ENCODE peak calls at places on chromosomes 3 and 15, in five cellular contexts. One of them, this sample, is unnamed.

GRCh38 chr3:49614936-49615335 is 59.2 kb upstream of the APEH start:
- DNase-seq in H1: no peak
- DNase-seq in tibial artery: peak; percentile 17
- DNase-seq in sigmoid colon: no peak
- DNase-seq in right atrium auricular region: no peak
- DNase-seq in this sample: no peak

GRCh38 chr15:95825672-95826387 is 504.7 kb upstream of the NR2F2 start:
- DNase-seq in H1: no peak
- DNase-seq in tibial artery: no peak
- DNase-seq in sigmoid colon: no peak
- DNase-seq in right atrium auricular region: no peak
- DNase-seq in this sample: no peak

GRCh38 chr3:62919784-62920183 is 44.6 kb upstream of the CADPS start:
- DNase-seq in H1: no peak
- DNase-seq in tibial artery: no peak
- DNase-seq in sigmoid colon: no peak
- DNase-seq in right atrium auricular region: no peak
- DNase-seq in this sample: no peak

GRCh38 chr3:30435950-30436349 is 170.5 kb upstream of the TGFBR2 start:
- DNase-seq in H1: no peak
- DNase-seq in tibial artery: no peak
- DNase-seq in sigmoid colon: no peak
- DNase-seq in right atrium auricular region: no peak
- DNase-seq in this sample: no peak

GRCh38 chr3:57130426-57131209 is 34.5 kb downstream of the IL17RD start:
- DNase-seq in H1: peak; percentile 99
- DNase-seq in tibial artery: no peak
- DNase-seq in sigmoid colon: no peak
- DNase-seq in right atrium auricular region: no peak
- DNase-seq in this sample: peak; percentile 69

GRCh38 chr3:145536461-145536860 is 624.5 kb downstream of the PLOD2 start:
- DNase-seq in H1: no peak
- DNase-seq in tibial artery: no peak
- DNase-seq in sigmoid colon: no peak
- DNase-seq in right atrium auricular region: no peak
- DNase-seq in this sample: no peak

GRCh38 chr15:40069178-40070165 is 30.5 kb upstream of the SRP14 start:
- DNase-seq in H1: no peak
- DNase-seq in tibial artery: peak; percentile 99
- DNase-seq in sigmoid colon: peak; percentile 94
- DNase-seq in right atrium auricular region: peak; percentile 82
- DNase-seq in this sample: peak; percentile 95

GRCh38 chr3:115007966-115008365 is 139.1 kb downstream of the ZBTB20 start:
- DNase-seq in H1: no peak
- DNase-seq in tibial artery: no peak
- DNase-seq in sigmoid colon: no peak
- DNase-seq in right atrium auricular region: no peak
- DNase-seq in this sample: no peak

GRCh38 chr3:187263270-187263669 is 28.3 kb downstream of the MASP1 start:
- DNase-seq in H1: no peak
- DNase-seq in tibial artery: no peak
- DNase-seq in sigmoid colon: no peak
- DNase-seq in right atrium auricular region: no peak
- DNase-seq in this sample: peak; percentile 12

GRCh38 chr15:97995881-97996603 is 35.5 kb downstream of the ARRDC4 start:
- DNase-seq in H1: no peak
- DNase-seq in tibial artery: no peak
- DNase-seq in sigmoid colon: peak; percentile 74
- DNase-seq in right atrium auricular region: no peak
- DNase-seq in this sample: no peak

GRCh38 chr3:100970537-100970936 is 22.7 kb downstream of the ABI3BP start:
- DNase-seq in H1: no peak
- DNase-seq in tibial artery: no peak
- DNase-seq in sigmoid colon: no peak
- DNase-seq in right atrium auricular region: no peak
- DNase-seq in this sample: no peak

GRCh38 chr15:101641894-101642293 is 10.3 kb downstream of the TM2D3 start:
- DNase-seq in H1: no peak
- DNase-seq in tibial artery: no peak
- DNase-seq in sigmoid colon: no peak
- DNase-seq in right atrium auricular region: no peak
- DNase-seq in this sample: no peak

GRCh38 chr15:101646652-101647051 is 5.5 kb downstream of the TM2D3 start:
- DNase-seq in H1: no peak
- DNase-seq in tibial artery: no peak
- DNase-seq in sigmoid colon: no peak
- DNase-seq in right atrium auricular region: no peak
- DNase-seq in this sample: no peak

GRCh38 chr15:101637549-101638318 is 14.4 kb downstream of the TM2D3 start:
- DNase-seq in H1: no peak
- DNase-seq in tibial artery: no peak
- DNase-seq in sigmoid colon: no peak
- DNase-seq in right atrium auricular region: no peak
- DNase-seq in this sample: no peak

GRCh38 chr15:101641134-101641764 is 10.9 kb downstream of the TM2D3 start:
- DNase-seq in H1: no peak
- DNase-seq in tibial artery: peak; percentile 72
- DNase-seq in sigmoid colon: peak; percentile 77
- DNase-seq in right atrium auricular region: peak; percentile 83
- DNase-seq in this sample: no peak

DNA sequence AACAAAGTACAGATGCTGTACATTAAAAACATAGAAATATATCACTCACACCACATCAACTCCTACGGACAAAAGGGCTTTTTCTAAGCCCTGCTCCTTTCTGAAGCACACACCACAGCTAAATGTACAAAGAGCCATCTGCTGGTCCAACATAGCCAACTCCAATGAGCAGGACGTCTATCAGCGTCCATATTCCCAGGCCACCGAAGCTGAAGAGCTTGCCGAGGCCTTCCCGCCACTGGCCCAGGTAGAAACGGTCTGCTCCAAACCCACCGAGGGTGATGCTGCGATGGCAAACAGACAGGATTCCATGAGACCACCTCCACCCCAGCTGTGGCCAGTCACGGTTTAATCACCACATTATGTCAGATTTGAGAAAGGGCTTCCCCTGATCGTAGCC is 9.8 kb downstream of the TM2D3 start:
- DNase-seq in H1: no peak
- DNase-seq in tibial artery: no peak
- DNase-seq in sigmoid colon: no peak
- DNase-seq in right atrium auricular region: no peak
- DNase-seq in this sample: no peak
- TF ChIP-seq CTCF in H1: no peak
- TF ChIP-seq CTCF in tibial artery: no peak
- TF ChIP-seq CTCF in sigmoid colon: no peak
- TF ChIP-seq CTCF in right atrium auricular region: no peak
- TF ChIP-seq CTCF in this sample: no peak

DNA sequence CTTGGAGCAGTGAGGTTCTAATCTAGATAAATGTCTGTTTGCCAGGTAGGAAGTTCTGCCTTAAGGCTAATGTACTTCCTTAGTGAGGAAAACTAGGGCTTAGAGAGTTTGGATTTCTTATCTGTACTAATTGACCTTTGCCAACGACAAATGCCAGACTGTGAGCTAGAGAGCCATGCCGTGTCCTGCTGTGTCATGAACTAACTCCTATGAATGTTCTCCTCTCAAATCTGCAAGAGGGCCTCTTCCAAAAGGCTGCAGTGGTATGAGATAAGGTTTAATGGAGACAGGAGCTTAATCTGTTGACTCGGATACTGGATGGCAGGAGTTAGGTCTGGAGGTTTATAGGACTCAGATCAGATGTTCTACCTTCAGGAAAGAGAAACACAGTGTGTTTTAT is 524.9 kb downstream of the NTRK3 start:
- DNase-seq in H1: no peak
- DNase-seq in tibial artery: no peak
- DNase-seq in sigmoid colon: no peak
- DNase-seq in right atrium auricular region: no peak
- DNase-seq in this sample: no peak
- H3K27ac ChIP-seq in H1: no peak overlapping the region
- H3K27ac ChIP-seq in tibial artery: no peak overlapping the region
- H3K27ac ChIP-seq in sigmoid colon: no peak overlapping the region
- H3K27ac ChIP-seq in right atrium auricular region: no peak overlapping the region
- H3K27ac ChIP-seq in this sample: no peak overlapping the region

GRCh38 chr3:136074546-136074945 is 109.0 kb downstream of the PPP2R3A start:
- DNase-seq in H1: no peak
- DNase-seq in tibial artery: no peak
- DNase-seq in sigmoid colon: no peak
- DNase-seq in right atrium auricular region: no peak
- DNase-seq in this sample: no peak

GRCh38 chr3:136070334-136070733 is 104.8 kb downstream of the PPP2R3A start:
- DNase-seq in H1: no peak
- DNase-seq in tibial artery: no peak
- DNase-seq in sigmoid colon: no peak
- DNase-seq in right atrium auricular region: no peak
- DNase-seq in this sample: no peak

GRCh38 chr3:136068708-136069107 is 103.2 kb downstream of the PPP2R3A start:
- DNase-seq in H1: no peak
- DNase-seq in tibial artery: no peak
- DNase-seq in sigmoid colon: no peak
- DNase-seq in right atrium auricular region: no peak
- DNase-seq in this sample: no peak

GRCh38 chr3:136069933-136070332 is 104.4 kb downstream of the PPP2R3A start:
- DNase-seq in H1: no peak
- DNase-seq in tibial artery: no peak
- DNase-seq in sigmoid colon: no peak
- DNase-seq in right atrium auricular region: no peak
- DNase-seq in this sample: no peak

GRCh38 chr3:136070953-136071949 is 105.7 kb downstream of the PPP2R3A start:
- DNase-seq in H1: no peak
- DNase-seq in tibial artery: no peak
- DNase-seq in sigmoid colon: no peak
- DNase-seq in right atrium auricular region: peak; percentile 70
- DNase-seq in this sample: no peak
- TF ChIP-seq CTCF in H1: no peak
- TF ChIP-seq CTCF in tibial artery: no peak
- TF ChIP-seq CTCF in sigmoid colon: peak; percentile 13
- TF ChIP-seq CTCF in right atrium auricular region: peak; percentile 31
- TF ChIP-seq CTCF in this sample: no peak

DNA sequence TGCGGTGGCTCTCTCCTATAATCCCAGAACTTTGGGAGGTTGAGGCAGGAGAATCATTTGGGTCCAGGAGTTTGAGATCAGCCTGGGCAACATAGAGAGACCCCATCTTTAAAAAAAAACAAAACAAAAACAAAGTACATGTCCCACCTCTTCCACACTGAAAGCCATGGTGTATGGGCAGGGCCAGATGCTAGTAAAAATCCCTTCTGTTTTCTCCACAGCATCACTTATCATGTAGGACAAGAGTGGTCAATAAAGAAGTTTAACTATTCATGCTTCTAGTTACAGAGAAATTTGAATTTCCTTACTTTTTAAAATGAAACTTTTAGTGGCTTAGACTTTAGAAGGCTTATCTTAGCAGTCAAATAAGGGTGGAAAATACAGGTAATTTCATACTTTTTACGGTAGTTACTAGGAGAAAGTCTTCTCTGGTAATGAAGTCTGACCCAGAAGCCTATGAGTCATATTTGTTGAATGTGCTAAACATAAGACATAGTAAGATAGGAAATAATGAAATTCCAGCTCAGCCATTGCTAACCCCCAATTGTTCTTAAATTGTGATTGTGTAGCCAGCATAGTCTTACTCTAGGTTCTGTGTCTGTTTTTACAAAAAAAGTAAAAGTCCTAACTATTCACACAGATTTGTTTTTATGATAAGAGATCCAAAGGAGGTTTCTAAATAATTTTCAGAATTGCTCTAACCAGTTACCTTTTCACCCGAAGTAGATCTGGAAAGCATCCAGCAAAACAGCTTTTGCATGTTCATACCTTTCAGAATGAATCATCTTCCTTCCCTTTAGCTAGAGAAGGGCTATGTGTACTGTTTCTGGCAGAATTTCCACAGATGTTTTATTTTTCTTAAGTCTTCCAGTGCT is 16.4 kb upstream of the ZNF609 start:
- DNase-seq in H1: no peak
- DNase-seq in tibial artery: no peak
- DNase-seq in sigmoid colon: peak; percentile 9
- DNase-seq in right atrium auricular region: no peak
- DNase-seq in this sample: no peak
- H3K27ac ChIP-seq in H1: no peak overlapping the region
- H3K27ac ChIP-seq in tibial artery: peak overlapping the region; percentile 8
- H3K27ac ChIP-seq in sigmoid colon: peak overlapping the region; percentile 32
- H3K27ac ChIP-seq in right atrium auricular region: peak overlapping the region; percentile 54
- H3K27ac ChIP-seq in this sample: no peak overlapping the region

GRCh38 chr3:39279745-39280517 is at the start of gene CX3CR1:
- DNase-seq in H1: no peak
- DNase-seq in tibial artery: no peak
- DNase-seq in sigmoid colon: no peak
- DNase-seq in right atrium auricular region: no peak
- DNase-seq in this sample: no peak
- TF ChIP-seq CTCF in H1: no peak
- TF ChIP-seq CTCF in tibial artery: no peak
- TF ChIP-seq CTCF in sigmoid colon: no peak
- TF ChIP-seq CTCF in right atrium auricular region: no peak
- TF ChIP-seq CTCF in this sample: no peak

This sample was measured in coronary artery.